ENCODE peak calls at places on chromosomes 3 and 15, in five cellular contexts. One of them, this sample, is unnamed. For H3K4me1 and H3K9me3, the result is how much of the 10 kb centered on the place peaks cover.

GRCh38 chr3:107590786-107591185 is 68.0 kb downstream of the BBX start:
- DNase-seq in upper lobe of right lung: no peak
- DNase-seq in fibroblast of lung: no peak
- DNase-seq in HCT116: no peak
- DNase-seq in heart left ventricle: no peak
- DNase-seq in this sample: no peak

GRCh38 chr15:39784125-39784524 is 1.5 kb upstream of the FSIP1 start:
- DNase-seq in HCT116: no peak
- DNase-seq in fibroblast of lung: peak
- DNase-seq in upper lobe of right lung: no peak
- DNase-seq in heart left ventricle: no peak
- DNase-seq in this sample: no peak

GRCh38 chr15:57680021-57680420 is 26.5 kb upstream of the POLR2M start:
- DNase-seq in upper lobe of right lung: no peak
- DNase-seq in heart left ventricle: no peak
- DNase-seq in fibroblast of lung: peak
- DNase-seq in HCT116: no peak
- DNase-seq in this sample: no peak

GRCh38 chr15:49895337-49896223 is 223.5 kb downstream of the ATP8B4 start:
- DNase-seq in upper lobe of right lung: no peak
- DNase-seq in heart left ventricle: no peak
- DNase-seq in HCT116: no peak
- DNase-seq in fibroblast of lung: peak
- DNase-seq in this sample: peak

GRCh38 chr15:68559342-68560310 is 19.2 kb upstream of the CORO2B start:
- DNase-seq in upper lobe of right lung: peak
- DNase-seq in fibroblast of lung: peak
- DNase-seq in HCT116: peak
- DNase-seq in heart left ventricle: peak
- DNase-seq in this sample: peak

GRCh38 chr15:99132584-99133287 is 27.9 kb downstream of the SYNM start:
- DNase-seq in upper lobe of right lung: no peak
- DNase-seq in heart left ventricle: no peak
- DNase-seq in HCT116: no peak
- DNase-seq in fibroblast of lung: no peak
- DNase-seq in this sample: no peak

GRCh38 chr3:195394700-195395099 is 48.1 kb downstream of the ACAP2 start:
- DNase-seq in upper lobe of right lung: no peak
- DNase-seq in fibroblast of lung: peak
- DNase-seq in heart left ventricle: no peak
- DNase-seq in HCT116: no peak
- DNase-seq in this sample: no peak

GRCh38 chr3:18556503-18556902 is 131.4 kb upstream of the SATB1 start:
- DNase-seq in heart left ventricle: no peak
- DNase-seq in HCT116: no peak
- DNase-seq in fibroblast of lung: peak
- DNase-seq in upper lobe of right lung: no peak
- DNase-seq in this sample: no peak

GRCh38 chr3:40623567-40623966 is 98.8 kb downstream of the ZNF621 start:
- DNase-seq in heart left ventricle: peak
- DNase-seq in fibroblast of lung: peak
- DNase-seq in upper lobe of right lung: no peak
- DNase-seq in HCT116: no peak
- DNase-seq in this sample: no peak

GRCh38 chr3:12578742-12579141 is 21.9 kb downstream of the MKRN2 start:
- DNase-seq in heart left ventricle: no peak
- DNase-seq in upper lobe of right lung: no peak
- DNase-seq in fibroblast of lung: no peak
- DNase-seq in HCT116: no peak
- DNase-seq in this sample: no peak

GRCh38 chr15:41933771-41934170 is 38.6 kb downstream of the EHD4 start:
- DNase-seq in heart left ventricle: no peak
- DNase-seq in fibroblast of lung: no peak
- DNase-seq in HCT116: peak
- DNase-seq in upper lobe of right lung: no peak
- DNase-seq in this sample: no peak

GRCh38 chr3:149005424-149005823 is 14.1 kb downstream of the GYG1 start:
- DNase-seq in HCT116: no peak
- DNase-seq in heart left ventricle: no peak
- DNase-seq in fibroblast of lung: peak
- DNase-seq in upper lobe of right lung: no peak
- DNase-seq in this sample: no peak

GRCh38 chr15:77180757-77181156 is 109.8 kb upstream of the TSPAN3 start:
- DNase-seq in fibroblast of lung: no peak
- DNase-seq in upper lobe of right lung: no peak
- DNase-seq in heart left ventricle: no peak
- DNase-seq in HCT116: no peak
- DNase-seq in this sample: no peak

GRCh38 chr3:78665776-78666457 is 1101.9 kb downstream of the ROBO1 start:
- DNase-seq in HCT116: no peak
- DNase-seq in upper lobe of right lung: no peak
- DNase-seq in heart left ventricle: no peak
- DNase-seq in fibroblast of lung: peak
- DNase-seq in this sample: peak

GRCh38 chr3:164208026-164208425 is 870.3 kb downstream of the SI start:
- DNase-seq in HCT116: no peak
- DNase-seq in fibroblast of lung: no peak
- DNase-seq in upper lobe of right lung: no peak
- DNase-seq in heart left ventricle: no peak
- DNase-seq in this sample: no peak

GRCh38 chr15:73900129-73900712 is 26.0 kb upstream of the LOXL1 start:
- DNase-seq in heart left ventricle: no peak
- DNase-seq in fibroblast of lung: peak
- DNase-seq in HCT116: no peak
- DNase-seq in upper lobe of right lung: no peak
- DNase-seq in this sample: no peak

GRCh38 chr3:22939349-22939748 is 263.8 kb upstream of the UBE2E2 start:
- DNase-seq in HCT116: no peak
- DNase-seq in heart left ventricle: no peak
- DNase-seq in upper lobe of right lung: no peak
- DNase-seq in fibroblast of lung: no peak
- DNase-seq in this sample: no peak

GRCh38 chr3:140599496-140599895 is 78.4 kb upstream of the TRIM42 start:
- DNase-seq in upper lobe of right lung: no peak
- DNase-seq in heart left ventricle: no peak
- DNase-seq in fibroblast of lung: no peak
- DNase-seq in HCT116: no peak
- DNase-seq in this sample: no peak

GRCh38 chr3:141071681-141072260 is 20.6 kb downstream of the SPSB4 start:
- DNase-seq in HCT116: no peak
- DNase-seq in fibroblast of lung: no peak
- DNase-seq in heart left ventricle: no peak
- DNase-seq in upper lobe of right lung: no peak
- DNase-seq in this sample: no peak

DNA sequence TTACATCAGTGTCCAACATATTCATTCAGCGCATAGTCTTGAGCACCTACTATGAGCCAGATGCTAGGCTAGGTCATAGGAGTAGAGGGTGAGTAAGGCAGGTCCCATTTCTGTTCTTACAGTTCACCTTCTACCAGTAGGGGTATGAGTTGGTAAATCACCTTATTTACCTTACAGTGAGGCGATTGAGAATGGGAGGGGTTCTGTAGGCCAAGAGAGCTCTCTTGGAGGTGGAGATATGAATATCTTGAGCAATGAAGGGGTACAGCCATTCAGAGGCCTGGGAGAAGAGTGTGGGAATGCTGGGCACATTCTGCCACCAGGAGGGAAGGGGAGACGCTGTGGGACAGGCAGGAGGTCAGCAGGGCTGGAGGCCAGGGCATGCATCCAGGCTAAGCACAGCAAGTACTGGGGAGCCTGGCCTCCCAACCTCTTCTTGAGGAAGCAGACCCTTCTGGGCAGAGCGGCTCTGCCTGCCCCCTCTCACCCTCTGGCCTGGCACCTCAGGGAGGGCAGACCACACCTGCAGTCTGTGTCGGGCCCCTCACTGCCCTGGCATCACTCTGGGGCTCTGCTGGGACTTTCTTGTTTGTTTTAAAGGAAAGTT is 123.4 kb downstream of the EEFSEC start:
- DNase-seq in upper lobe of right lung: no peak
- DNase-seq in fibroblast of lung: no peak
- DNase-seq in HCT116: no peak
- DNase-seq in heart left ventricle: no peak
- DNase-seq in this sample: no peak
- H3K4me1 ChIP-seq in upper lobe of right lung: under half
- H3K4me1 ChIP-seq in fibroblast of lung: under half
- H3K4me1 ChIP-seq in HCT116: under half
- H3K4me1 ChIP-seq in heart left ventricle: under half
- H3K4me1 ChIP-seq in this sample: under half

GRCh38 chr3:193975072-193975535 is 160.8 kb upstream of the HES1 start:
- DNase-seq in heart left ventricle: no peak
- DNase-seq in fibroblast of lung: no peak
- DNase-seq in HCT116: no peak
- DNase-seq in upper lobe of right lung: no peak
- DNase-seq in this sample: peak
- H3K4me3 ChIP-seq in heart left ventricle: no peak
- H3K4me3 ChIP-seq in fibroblast of lung: no peak
- H3K4me3 ChIP-seq in HCT116: no peak
- H3K4me3 ChIP-seq in upper lobe of right lung: no peak
- H3K4me3 ChIP-seq in this sample: no peak

GRCh38 chr3:58692484-58692883 is 25.9 kb upstream of the FAM3D start:
- DNase-seq in upper lobe of right lung: no peak
- DNase-seq in heart left ventricle: no peak
- DNase-seq in HCT116: no peak
- DNase-seq in fibroblast of lung: no peak
- DNase-seq in this sample: no peak
- H3K9me3 ChIP-seq in upper lobe of right lung: under half
- H3K9me3 ChIP-seq in heart left ventricle: under half
- H3K9me3 ChIP-seq in HCT116: under half
- H3K9me3 ChIP-seq in fibroblast of lung: under half
- H3K9me3 ChIP-seq in this sample: under half

DNA sequence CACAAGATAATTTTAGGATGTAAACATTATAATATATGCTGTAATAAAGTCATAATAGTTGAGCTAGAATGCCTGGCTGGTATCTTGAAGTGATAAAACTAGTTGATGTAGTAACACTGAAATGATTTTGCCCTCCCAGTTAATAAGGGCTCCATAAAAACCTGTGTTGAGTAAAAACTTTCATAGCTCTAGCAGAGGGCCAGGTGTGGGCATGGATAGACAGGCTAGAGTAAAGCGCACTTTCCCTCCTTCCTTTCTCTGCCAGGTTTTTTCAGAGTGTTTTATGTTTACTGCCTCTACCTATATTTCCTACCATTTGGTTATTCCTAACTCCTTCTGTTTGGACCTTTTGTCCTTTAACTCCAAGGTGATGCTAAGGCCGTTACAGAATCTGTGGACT is 25.3 kb downstream of the CHD2 start:
- DNase-seq in heart left ventricle: no peak
- DNase-seq in upper lobe of right lung: no peak
- DNase-seq in fibroblast of lung: no peak
- DNase-seq in HCT116: no peak
- DNase-seq in this sample: no peak
- H3K4me1 ChIP-seq in heart left ventricle: half or more
- H3K4me1 ChIP-seq in upper lobe of right lung: half or more
- H3K4me1 ChIP-seq in fibroblast of lung: under half
- H3K4me1 ChIP-seq in HCT116: under half
- H3K4me1 ChIP-seq in this sample: under half

GRCh38 chr3:173709026-173709425 is 311.5 kb downstream of the NLGN1 start:
- DNase-seq in fibroblast of lung: peak
- DNase-seq in upper lobe of right lung: no peak
- DNase-seq in heart left ventricle: no peak
- DNase-seq in HCT116: no peak
- DNase-seq in this sample: no peak
- H3K4me3 ChIP-seq in fibroblast of lung: no peak
- H3K4me3 ChIP-seq in upper lobe of right lung: no peak
- H3K4me3 ChIP-seq in heart left ventricle: no peak
- H3K4me3 ChIP-seq in HCT116: no peak
- H3K4me3 ChIP-seq in this sample: no peak

DNA sequence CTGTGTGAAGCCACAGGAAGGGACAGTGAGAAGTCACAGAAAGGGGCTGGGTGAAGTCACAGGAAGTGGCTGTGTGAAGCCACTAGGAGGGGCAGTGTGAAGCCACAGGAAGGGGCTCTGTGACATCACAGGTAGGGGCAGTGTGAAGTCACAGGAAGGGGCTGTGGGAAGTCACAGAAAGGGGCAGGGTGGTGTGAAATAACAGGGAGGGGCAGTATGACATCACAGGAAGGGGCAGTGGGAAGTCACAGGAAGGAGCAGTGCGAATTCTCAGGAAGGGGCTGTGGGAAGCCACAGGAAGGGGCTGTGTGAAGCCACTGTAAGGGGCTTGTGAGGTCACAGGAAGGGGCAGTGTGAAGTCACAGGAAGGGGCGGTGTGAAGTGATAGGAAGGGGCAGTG is 35.9 kb downstream of the GASK1A start:
- DNase-seq in upper lobe of right lung: no peak
- DNase-seq in fibroblast of lung: no peak
- DNase-seq in HCT116: no peak
- DNase-seq in heart left ventricle: no peak
- DNase-seq in this sample: no peak
- H3K9me3 ChIP-seq in upper lobe of right lung: under half
- H3K9me3 ChIP-seq in fibroblast of lung: under half
- H3K9me3 ChIP-seq in HCT116: under half
- H3K9me3 ChIP-seq in heart left ventricle: under half
- H3K9me3 ChIP-seq in this sample: under half

DNA sequence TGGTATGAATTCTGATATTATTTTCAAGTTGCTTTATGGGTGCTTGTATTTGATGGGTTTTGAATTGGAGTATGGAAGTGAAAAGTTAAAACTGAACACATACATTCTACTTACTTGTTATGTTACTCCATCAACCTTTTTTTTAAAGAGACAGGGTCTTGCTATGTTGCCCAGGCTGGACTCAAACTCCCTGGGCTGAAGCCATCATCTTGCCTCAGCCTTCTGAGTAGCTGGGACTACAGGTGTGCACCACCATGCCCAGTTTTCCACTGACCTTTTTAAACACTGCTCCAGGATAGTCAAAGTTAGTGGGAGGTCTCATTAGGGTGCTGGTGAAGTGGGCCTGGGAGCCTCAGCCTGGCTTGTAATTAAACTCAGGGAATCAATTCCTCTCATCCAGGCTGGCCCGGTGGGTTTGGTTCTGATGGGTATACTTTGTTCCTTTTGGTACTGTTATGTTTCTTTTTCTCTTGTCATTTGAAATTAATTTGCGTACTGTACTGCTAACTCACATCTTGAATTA is 66.7 kb downstream of the FNDC3B start:
- DNase-seq in upper lobe of right lung: no peak
- DNase-seq in HCT116: no peak
- DNase-seq in heart left ventricle: no peak
- DNase-seq in fibroblast of lung: no peak
- DNase-seq in this sample: no peak
- H3K4me1 ChIP-seq in upper lobe of right lung: under half
- H3K4me1 ChIP-seq in HCT116: under half
- H3K4me1 ChIP-seq in heart left ventricle: half or more
- H3K4me1 ChIP-seq in fibroblast of lung: under half
- H3K4me1 ChIP-seq in this sample: under half